ENCODE peak calls at places on chromosomes 3 and 15, in four cellular contexts. R, M, J and I are unnamed samples.

GRCh38 chr3:33732394-33732793 is 14.3 kb upstream of the CLASP2 start:
- DNase-seq in R (no peak), M (no peak), J (no peak), I (peak)

GRCh38 chr3:161284989-161285388 is 63.9 kb downstream of the NMD3 start:
- DNase-seq in R (no peak), M (no peak), J (no peak), I (no peak)

GRCh38 chr3:150412599-150413069 is 4.5 kb downstream of the TSC22D2 start:
- DNase-seq in R (no peak), M (peak), J (no peak), I (peak)

GRCh38 chr3:187568171-187568570 is 102.0 kb downstream of the SST start:
- DNase-seq in R (peak), M (no peak), J (no peak), I (no peak)

GRCh38 chr15:41022487-41023090 is 69.3 kb downstream of the CHAC1 start:
- DNase-seq in R (peak), M (peak), J (peak), I (peak)

GRCh38 chr3:30632065-30632464 is 25.7 kb downstream of the TGFBR2 start:
- DNase-seq in R (no peak), M (no peak), J (no peak), I (no peak)

GRCh38 chr3:131494706-131495105 is 8.1 kb downstream of the MRPL3 start:
- DNase-seq in R (no peak), M (no peak), J (no peak), I (no peak)

GRCh38 chr3:161274691-161275298 is 53.7 kb downstream of the NMD3 start:
- DNase-seq in R (no peak), M (peak), J (no peak), I (peak)

GRCh38 chr15:75321711-75322110 is 14.2 kb upstream of the COMMD4 start:
- DNase-seq in R (no peak), M (no peak), J (no peak), I (no peak)

GRCh38 chr3:13385373-13385965 is 34.7 kb downstream of the NUP210 start:
- DNase-seq in R (no peak), M (no peak), J (no peak), I (no peak)

GRCh38 chr3:18872466-18872865 is 275.8 kb upstream of the KCNH8 start:
- DNase-seq in R (no peak), M (peak), J (no peak), I (no peak)

GRCh38 chr3:111808439-111808838 is 50.6 kb upstream of the PHLDB2 start:
- DNase-seq in R (no peak), M (no peak), J (no peak), I (no peak)

GRCh38 chr3:16653712-16654111 is 48.5 kb upstream of the DAZL start:
- DNase-seq in R (no peak), M (no peak), J (no peak), I (no peak)

GRCh38 chr15:72483279-72483678 is 9.1 kb downstream of the ARIH1 start:
- DNase-seq in R (no peak), M (no peak), J (no peak), I (no peak)

GRCh38 chr3:38137615-38138346 is 680 bp upstream of the MYD88 start:
- DNase-seq in R (peak), M (no peak), J (no peak), I (peak)

GRCh38 chr3:184003187-184003967 is 14.3 kb downstream of the ABCC5 start:
- DNase-seq in R (peak), M (no peak), J (no peak), I (no peak)

GRCh38 chr3:116896116-116896515 is 186.5 kb downstream of the TUSC7 start:
- DNase-seq in R (no peak), M (no peak), J (no peak), I (no peak)

GRCh38 chr3:101638262-101638745 is 38.6 kb downstream of the ZBTB11 start:
- DNase-seq in R (no peak), M (no peak), J (no peak), I (no peak)

GRCh38 chr3:148847351-148847750 is 17.7 kb upstream of the CPA3 start:
- DNase-seq in R (no peak), M (no peak), J (no peak), I (no peak)

GRCh38 chr15:88621789-88622604 is 857 bp downstream of the AEN start:
- DNase-seq in R (no peak), M (no peak), J (peak), I (peak)

GRCh38 chr3:5181479-5182141 is 5.9 kb upstream of the EDEM1 start:
- DNase-seq in R (no peak), M (no peak), J (no peak), I (no peak)

GRCh38 chr15:92808611-92809063 is 91.5 kb upstream of the CHD2 start:
- DNase-seq in R (no peak), M (peak), J (peak), I (peak)

GRCh38 chr3:18987862-18988447 is 160.4 kb upstream of the KCNH8 start:
- DNase-seq in R (no peak), M (no peak), J (no peak), I (no peak)

GRCh38 chr3:193190387-193190786 is 50.6 kb upstream of the PLAAT1 start:
- DNase-seq in R (no peak), M (peak), J (no peak), I (peak)

GRCh38 chr3:113051222-113051804 is 60.5 kb downstream of the GTPBP8 start:
- DNase-seq in R (no peak), M (peak), J (peak), I (peak)

GRCh38 chr3:78917541-78917940 is 850.3 kb downstream of the ROBO1 start:
- DNase-seq in R (no peak), M (no peak), J (no peak), I (no peak)

GRCh38 chr3:43165786-43166185 is 59.9 kb upstream of the POMGNT2 start:
- DNase-seq in R (no peak), M (no peak), J (no peak), I (no peak)

GRCh38 chr3:171088984-171089754 is 62.6 kb upstream of the SLC2A2 start:
- DNase-seq in R (peak), M (no peak), J (no peak), I (no peak)

GRCh38 chr3:976021-976420 is 116.8 kb upstream of the CNTN6 start:
- DNase-seq in R (no peak), M (no peak), J (no peak), I (no peak)